ENCODE peak calls at places on chromosomes 13 and 19, in six cellular contexts. One of them, this sample, is unnamed.

GRCh38 chr19:58543826-58544590 is at the start of gene TRIM28:
- DNase-seq in HS-5: peak
- DNase-seq in heart right ventricle: peak
- DNase-seq in NCI-H510A treated with DMSO at 0.1 percent for 48 hours: no peak
- DNase-seq in activated CD8-positive, alpha-beta memory T cell treated with anti-CD3 and anti-CD28 coated beads, Interleukin-2, amount 50 U/mL, for 48 hours: peak
- DNase-seq in uterus: peak
- DNase-seq in this sample: peak

GRCh38 chr13:107870400-107870799 is 344.9 kb downstream of the LIG4 start:
- DNase-seq in heart right ventricle: no peak
- DNase-seq in HS-5: no peak
- DNase-seq in NCI-H510A treated with DMSO at 0.1 percent for 48 hours: no peak
- DNase-seq in uterus: no peak
- DNase-seq in activated CD8-positive, alpha-beta memory T cell treated with anti-CD3 and anti-CD28 coated beads, Interleukin-2, amount 50 U/mL, for 48 hours: no peak
- DNase-seq in this sample: no peak

GRCh38 chr19:10421240-10421948 is 1.1 kb downstream of the PDE4A start:
- DNase-seq in HS-5: no peak
- DNase-seq in uterus: no peak
- DNase-seq in NCI-H510A treated with DMSO at 0.1 percent for 48 hours: no peak
- DNase-seq in heart right ventricle: no peak
- DNase-seq in activated CD8-positive, alpha-beta memory T cell treated with anti-CD3 and anti-CD28 coated beads, Interleukin-2, amount 50 U/mL, for 48 hours: no peak
- DNase-seq in this sample: peak

GRCh38 chr13:82829040-82829439 is 1053.2 kb downstream of the SLITRK1 start:
- DNase-seq in heart right ventricle: no peak
- DNase-seq in NCI-H510A treated with DMSO at 0.1 percent for 48 hours: no peak
- DNase-seq in activated CD8-positive, alpha-beta memory T cell treated with anti-CD3 and anti-CD28 coated beads, Interleukin-2, amount 50 U/mL, for 48 hours: no peak
- DNase-seq in uterus: no peak
- DNase-seq in HS-5: no peak
- DNase-seq in this sample: no peak

GRCh38 chr13:40993119-40993518 is 26.0 kb downstream of the ELF1 start:
- DNase-seq in HS-5: no peak
- DNase-seq in heart right ventricle: no peak
- DNase-seq in NCI-H510A treated with DMSO at 0.1 percent for 48 hours: peak
- DNase-seq in uterus: no peak
- DNase-seq in activated CD8-positive, alpha-beta memory T cell treated with anti-CD3 and anti-CD28 coated beads, Interleukin-2, amount 50 U/mL, for 48 hours: no peak
- DNase-seq in this sample: no peak

GRCh38 chr13:50809133-50810090 is 34.1 kb downstream of the DLEU7 start:
- DNase-seq in HS-5: no peak
- DNase-seq in NCI-H510A treated with DMSO at 0.1 percent for 48 hours: peak
- DNase-seq in activated CD8-positive, alpha-beta memory T cell treated with anti-CD3 and anti-CD28 coated beads, Interleukin-2, amount 50 U/mL, for 48 hours: no peak
- DNase-seq in heart right ventricle: no peak
- DNase-seq in uterus: no peak
- DNase-seq in this sample: no peak

GRCh38 chr19:661427-662196 is 1.4 kb downstream of the RNF126 start:
- DNase-seq in HS-5: no peak
- DNase-seq in NCI-H510A treated with DMSO at 0.1 percent for 48 hours: no peak
- DNase-seq in activated CD8-positive, alpha-beta memory T cell treated with anti-CD3 and anti-CD28 coated beads, Interleukin-2, amount 50 U/mL, for 48 hours: peak
- DNase-seq in uterus: no peak
- DNase-seq in heart right ventricle: no peak
- DNase-seq in this sample: no peak

GRCh38 chr13:71359641-71360040 is 507.4 kb downstream of the DACH1 start:
- DNase-seq in HS-5: no peak
- DNase-seq in heart right ventricle: no peak
- DNase-seq in activated CD8-positive, alpha-beta memory T cell treated with anti-CD3 and anti-CD28 coated beads, Interleukin-2, amount 50 U/mL, for 48 hours: no peak
- DNase-seq in uterus: no peak
- DNase-seq in NCI-H510A treated with DMSO at 0.1 percent for 48 hours: no peak
- DNase-seq in this sample: no peak

GRCh38 chr13:79435549-79435948 is 29.5 kb upstream of the RBM26 start:
- DNase-seq in NCI-H510A treated with DMSO at 0.1 percent for 48 hours: no peak
- DNase-seq in HS-5: peak
- DNase-seq in activated CD8-positive, alpha-beta memory T cell treated with anti-CD3 and anti-CD28 coated beads, Interleukin-2, amount 50 U/mL, for 48 hours: no peak
- DNase-seq in heart right ventricle: no peak
- DNase-seq in uterus: no peak
- DNase-seq in this sample: no peak

GRCh38 chr19:3699071-3699740 is 1.1 kb downstream of the PIP5K1C start:
- DNase-seq in uterus: peak
- DNase-seq in heart right ventricle: peak
- DNase-seq in HS-5: peak
- DNase-seq in activated CD8-positive, alpha-beta memory T cell treated with anti-CD3 and anti-CD28 coated beads, Interleukin-2, amount 50 U/mL, for 48 hours: peak
- DNase-seq in NCI-H510A treated with DMSO at 0.1 percent for 48 hours: no peak
- DNase-seq in this sample: peak

GRCh38 chr13:80224468-80224867 is 116.5 kb downstream of the SPRY2 start:
- DNase-seq in heart right ventricle: no peak
- DNase-seq in activated CD8-positive, alpha-beta memory T cell treated with anti-CD3 and anti-CD28 coated beads, Interleukin-2, amount 50 U/mL, for 48 hours: no peak
- DNase-seq in HS-5: no peak
- DNase-seq in NCI-H510A treated with DMSO at 0.1 percent for 48 hours: no peak
- DNase-seq in uterus: no peak
- DNase-seq in this sample: peak

GRCh38 chr19:5705552-5705951 is 14.4 kb downstream of the LONP1 start:
- DNase-seq in activated CD8-positive, alpha-beta memory T cell treated with anti-CD3 and anti-CD28 coated beads, Interleukin-2, amount 50 U/mL, for 48 hours: no peak
- DNase-seq in NCI-H510A treated with DMSO at 0.1 percent for 48 hours: no peak
- DNase-seq in uterus: no peak
- DNase-seq in heart right ventricle: no peak
- DNase-seq in HS-5: no peak
- DNase-seq in this sample: no peak

GRCh38 chr19:17121736-17122293 is 46.2 kb downstream of the MYO9B start:
- DNase-seq in uterus: no peak
- DNase-seq in HS-5: no peak
- DNase-seq in activated CD8-positive, alpha-beta memory T cell treated with anti-CD3 and anti-CD28 coated beads, Interleukin-2, amount 50 U/mL, for 48 hours: no peak
- DNase-seq in heart right ventricle: no peak
- DNase-seq in NCI-H510A treated with DMSO at 0.1 percent for 48 hours: no peak
- DNase-seq in this sample: no peak

GRCh38 chr13:104015646-104016396 is 949.6 kb upstream of the SLC10A2 start:
- DNase-seq in NCI-H510A treated with DMSO at 0.1 percent for 48 hours: no peak
- DNase-seq in uterus: no peak
- DNase-seq in heart right ventricle: no peak
- DNase-seq in HS-5: no peak
- DNase-seq in activated CD8-positive, alpha-beta memory T cell treated with anti-CD3 and anti-CD28 coated beads, Interleukin-2, amount 50 U/mL, for 48 hours: no peak
- DNase-seq in this sample: no peak

GRCh38 chr19:3507371-3508120 is 1.4 kb downstream of the FZR1 start:
- DNase-seq in activated CD8-positive, alpha-beta memory T cell treated with anti-CD3 and anti-CD28 coated beads, Interleukin-2, amount 50 U/mL, for 48 hours: no peak
- DNase-seq in HS-5: no peak
- DNase-seq in uterus: no peak
- DNase-seq in NCI-H510A treated with DMSO at 0.1 percent for 48 hours: no peak
- DNase-seq in heart right ventricle: no peak
- DNase-seq in this sample: no peak

GRCh38 chr19:27793128-27793643 is 1419.8 kb downstream of the UQCRFS1 start:
- DNase-seq in uterus: peak
- DNase-seq in NCI-H510A treated with DMSO at 0.1 percent for 48 hours: peak
- DNase-seq in activated CD8-positive, alpha-beta memory T cell treated with anti-CD3 and anti-CD28 coated beads, Interleukin-2, amount 50 U/mL, for 48 hours: no peak
- DNase-seq in HS-5: peak
- DNase-seq in heart right ventricle: peak
- DNase-seq in this sample: peak

GRCh38 chr19:56554272-56554869 is 12.9 kb upstream of the ZNF470 start:
- DNase-seq in uterus: no peak
- DNase-seq in HS-5: no peak
- DNase-seq in heart right ventricle: no peak
- DNase-seq in activated CD8-positive, alpha-beta memory T cell treated with anti-CD3 and anti-CD28 coated beads, Interleukin-2, amount 50 U/mL, for 48 hours: no peak
- DNase-seq in NCI-H510A treated with DMSO at 0.1 percent for 48 hours: no peak
- DNase-seq in this sample: no peak

GRCh38 chr19:38852231-38853044 is 2.7 kb upstream of the HNRNPL start:
- DNase-seq in heart right ventricle: no peak
- DNase-seq in uterus: peak
- DNase-seq in HS-5: no peak
- DNase-seq in activated CD8-positive, alpha-beta memory T cell treated with anti-CD3 and anti-CD28 coated beads, Interleukin-2, amount 50 U/mL, for 48 hours: peak
- DNase-seq in NCI-H510A treated with DMSO at 0.1 percent for 48 hours: peak
- DNase-seq in this sample: peak

GRCh38 chr19:40445945-40446784 is 2.0 kb upstream of the SERTAD3 start:
- DNase-seq in HS-5: no peak
- DNase-seq in NCI-H510A treated with DMSO at 0.1 percent for 48 hours: peak
- DNase-seq in activated CD8-positive, alpha-beta memory T cell treated with anti-CD3 and anti-CD28 coated beads, Interleukin-2, amount 50 U/mL, for 48 hours: no peak
- DNase-seq in heart right ventricle: no peak
- DNase-seq in uterus: no peak
- DNase-seq in this sample: peak

GRCh38 chr13:31885994-31886393 is 145.6 kb upstream of the FRY start:
- DNase-seq in NCI-H510A treated with DMSO at 0.1 percent for 48 hours: peak
- DNase-seq in HS-5: no peak
- DNase-seq in uterus: no peak
- DNase-seq in heart right ventricle: no peak
- DNase-seq in activated CD8-positive, alpha-beta memory T cell treated with anti-CD3 and anti-CD28 coated beads, Interleukin-2, amount 50 U/mL, for 48 hours: no peak
- DNase-seq in this sample: peak

GRCh38 chr19:7559102-7559501 is 23.6 kb downstream of the PNPLA6 start:
- DNase-seq in HS-5: no peak
- DNase-seq in NCI-H510A treated with DMSO at 0.1 percent for 48 hours: no peak
- DNase-seq in heart right ventricle: no peak
- DNase-seq in uterus: no peak
- DNase-seq in activated CD8-positive, alpha-beta memory T cell treated with anti-CD3 and anti-CD28 coated beads, Interleukin-2, amount 50 U/mL, for 48 hours: no peak
- DNase-seq in this sample: no peak

GRCh38 chr19:38685666-38686529 is 38.4 kb downstream of the ACTN4 start:
- DNase-seq in HS-5: no peak
- DNase-seq in activated CD8-positive, alpha-beta memory T cell treated with anti-CD3 and anti-CD28 coated beads, Interleukin-2, amount 50 U/mL, for 48 hours: no peak
- DNase-seq in NCI-H510A treated with DMSO at 0.1 percent for 48 hours: peak
- DNase-seq in uterus: no peak
- DNase-seq in heart right ventricle: no peak
- DNase-seq in this sample: peak

GRCh38 chr19:7870571-7871279 is 3.5 kb downstream of the PRR36 start:
- DNase-seq in activated CD8-positive, alpha-beta memory T cell treated with anti-CD3 and anti-CD28 coated beads, Interleukin-2, amount 50 U/mL, for 48 hours: peak
- DNase-seq in NCI-H510A treated with DMSO at 0.1 percent for 48 hours: no peak
- DNase-seq in uterus: peak
- DNase-seq in heart right ventricle: no peak
- DNase-seq in HS-5: no peak
- DNase-seq in this sample: peak

GRCh38 chr13:22625691-22626090 is 555.1 kb upstream of the SGCG start:
- DNase-seq in heart right ventricle: no peak
- DNase-seq in uterus: no peak
- DNase-seq in NCI-H510A treated with DMSO at 0.1 percent for 48 hours: no peak
- DNase-seq in HS-5: no peak
- DNase-seq in activated CD8-positive, alpha-beta memory T cell treated with anti-CD3 and anti-CD28 coated beads, Interleukin-2, amount 50 U/mL, for 48 hours: no peak
- DNase-seq in this sample: no peak

GRCh38 chr13:72448082-72448481 is 279.3 kb downstream of the MZT1 start:
- DNase-seq in activated CD8-positive, alpha-beta memory T cell treated with anti-CD3 and anti-CD28 coated beads, Interleukin-2, amount 50 U/mL, for 48 hours: no peak
- DNase-seq in uterus: no peak
- DNase-seq in heart right ventricle: no peak
- DNase-seq in NCI-H510A treated with DMSO at 0.1 percent for 48 hours: no peak
- DNase-seq in HS-5: no peak
- DNase-seq in this sample: no peak

GRCh38 chr19:41479757-41480191 is 36.8 kb downstream of the ERICH4 start:
- DNase-seq in uterus: no peak
- DNase-seq in NCI-H510A treated with DMSO at 0.1 percent for 48 hours: no peak
- DNase-seq in heart right ventricle: peak
- DNase-seq in activated CD8-positive, alpha-beta memory T cell treated with anti-CD3 and anti-CD28 coated beads, Interleukin-2, amount 50 U/mL, for 48 hours: no peak
- DNase-seq in HS-5: no peak
- DNase-seq in this sample: no peak

GRCh38 chr19:11251217-11251616 is 11.1 kb downstream of the DOCK6 start:
- DNase-seq in heart right ventricle: no peak
- DNase-seq in activated CD8-positive, alpha-beta memory T cell treated with anti-CD3 and anti-CD28 coated beads, Interleukin-2, amount 50 U/mL, for 48 hours: no peak
- DNase-seq in HS-5: no peak
- DNase-seq in NCI-H510A treated with DMSO at 0.1 percent for 48 hours: no peak
- DNase-seq in uterus: no peak
- DNase-seq in this sample: no peak

GRCh38 chr19:17755977-17756670 is 4.8 kb downstream of the FCHO1 start:
- DNase-seq in activated CD8-positive, alpha-beta memory T cell treated with anti-CD3 and anti-CD28 coated beads, Interleukin-2, amount 50 U/mL, for 48 hours: no peak
- DNase-seq in NCI-H510A treated with DMSO at 0.1 percent for 48 hours: peak
- DNase-seq in uterus: no peak
- DNase-seq in HS-5: no peak
- DNase-seq in heart right ventricle: peak
- DNase-seq in this sample: peak

GRCh38 chr19:19482785-19483625 is 32.3 kb downstream of the TSSK6 start:
- DNase-seq in heart right ventricle: no peak
- DNase-seq in activated CD8-positive, alpha-beta memory T cell treated with anti-CD3 and anti-CD28 coated beads, Interleukin-2, amount 50 U/mL, for 48 hours: no peak
- DNase-seq in uterus: no peak
- DNase-seq in NCI-H510A treated with DMSO at 0.1 percent for 48 hours: no peak
- DNase-seq in HS-5: no peak
- DNase-seq in this sample: no peak

GRCh38 chr19:50649433-50650391 is at the start of gene C19orf81:
- DNase-seq in activated CD8-positive, alpha-beta memory T cell treated with anti-CD3 and anti-CD28 coated beads, Interleukin-2, amount 50 U/mL, for 48 hours: no peak
- DNase-seq in NCI-H510A treated with DMSO at 0.1 percent for 48 hours: no peak
- DNase-seq in heart right ventricle: no peak
- DNase-seq in HS-5: no peak
- DNase-seq in uterus: no peak
- DNase-seq in this sample: peak

GRCh38 chr19:3441986-3442329 is 38.4 kb downstream of the SMIM24 start:
- DNase-seq in uterus: no peak
- DNase-seq in activated CD8-positive, alpha-beta memory T cell treated with anti-CD3 and anti-CD28 coated beads, Interleukin-2, amount 50 U/mL, for 48 hours: no peak
- DNase-seq in NCI-H510A treated with DMSO at 0.1 percent for 48 hours: no peak
- DNase-seq in heart right ventricle: no peak
- DNase-seq in HS-5: no peak
- DNase-seq in this sample: no peak

GRCh38 chr19:23482829-23483228 is 87.6 kb upstream of the ZNF91 start:
- DNase-seq in activated CD8-positive, alpha-beta memory T cell treated with anti-CD3 and anti-CD28 coated beads, Interleukin-2, amount 50 U/mL, for 48 hours: no peak
- DNase-seq in uterus: no peak
- DNase-seq in HS-5: no peak
- DNase-seq in NCI-H510A treated with DMSO at 0.1 percent for 48 hours: no peak
- DNase-seq in heart right ventricle: no peak
- DNase-seq in this sample: no peak

GRCh38 chr13:93037780-93038179 is 188.8 kb upstream of the GPC6 start:
- DNase-seq in HS-5: no peak
- DNase-seq in NCI-H510A treated with DMSO at 0.1 percent for 48 hours: no peak
- DNase-seq in heart right ventricle: no peak
- DNase-seq in uterus: no peak
- DNase-seq in activated CD8-positive, alpha-beta memory T cell treated with anti-CD3 and anti-CD28 coated beads, Interleukin-2, amount 50 U/mL, for 48 hours: no peak
- DNase-seq in this sample: no peak

GRCh38 chr19:58409010-58409790 is 751 bp downstream of the ZNF584 start:
- DNase-seq in NCI-H510A treated with DMSO at 0.1 percent for 48 hours: peak
- DNase-seq in activated CD8-positive, alpha-beta memory T cell treated with anti-CD3 and anti-CD28 coated beads, Interleukin-2, amount 50 U/mL, for 48 hours: peak
- DNase-seq in uterus: no peak
- DNase-seq in heart right ventricle: peak
- DNase-seq in HS-5: no peak
- DNase-seq in this sample: peak

GRCh38 chr19:29658221-29658991 is 6.9 kb upstream of the PLEKHF1 start:
- DNase-seq in NCI-H510A treated with DMSO at 0.1 percent for 48 hours: no peak
- DNase-seq in HS-5: no peak
- DNase-seq in heart right ventricle: no peak
- DNase-seq in activated CD8-positive, alpha-beta memory T cell treated with anti-CD3 and anti-CD28 coated beads, Interleukin-2, amount 50 U/mL, for 48 hours: no peak
- DNase-seq in uterus: no peak
- DNase-seq in this sample: no peak

GRCh38 chr19:17352608-17353280 is 15.4 kb downstream of the GTPBP3 start:
- DNase-seq in HS-5: no peak
- DNase-seq in NCI-H510A treated with DMSO at 0.1 percent for 48 hours: no peak
- DNase-seq in activated CD8-positive, alpha-beta memory T cell treated with anti-CD3 and anti-CD28 coated beads, Interleukin-2, amount 50 U/mL, for 48 hours: no peak
- DNase-seq in uterus: no peak
- DNase-seq in heart right ventricle: no peak
- DNase-seq in this sample: no peak

GRCh38 chr13:45167611-45168554 is 33.0 kb downstream of the KCTD4 start:
- DNase-seq in uterus: no peak
- DNase-seq in activated CD8-positive, alpha-beta memory T cell treated with anti-CD3 and anti-CD28 coated beads, Interleukin-2, amount 50 U/mL, for 48 hours: no peak
- DNase-seq in NCI-H510A treated with DMSO at 0.1 percent for 48 hours: no peak
- DNase-seq in heart right ventricle: no peak
- DNase-seq in HS-5: no peak
- DNase-seq in this sample: no peak

GRCh38 chr13:38969187-38969586 is 21.4 kb downstream of the STOML3 start:
- DNase-seq in activated CD8-positive, alpha-beta memory T cell treated with anti-CD3 and anti-CD28 coated beads, Interleukin-2, amount 50 U/mL, for 48 hours: no peak
- DNase-seq in NCI-H510A treated with DMSO at 0.1 percent for 48 hours: no peak
- DNase-seq in HS-5: no peak
- DNase-seq in heart right ventricle: no peak
- DNase-seq in uterus: no peak
- DNase-seq in this sample: no peak

This sample was measured in A673.